ENCODE peak calls at places on chromosomes 4 and X, in six cellular contexts. A, O, C, T, U and W are unnamed samples.

GRCh38 chrX:41304178-41304577 is 29.8 kb upstream of the DDX3X start:
- DNase-seq in A (no peak), O (no peak), C (no peak), T (no peak), U (no peak), W (no peak)

GRCh38 chrX:39950035-39950688 is 147.6 kb downstream of the BCOR start:
- DNase-seq in A (no peak), O (no peak), C (peak), T (no peak), U (no peak), W (no peak)

GRCh38 chr4:111136438-111136837 is 513.6 kb upstream of the PITX2 start:
- DNase-seq in A (no peak), O (no peak), C (no peak), T (peak), U (no peak), W (no peak)

GRCh38 chr4:8694651-8695151 is 102.1 kb downstream of the CPZ start:
- DNase-seq in A (no peak), O (no peak), C (no peak), T (no peak), U (no peak), W (no peak)

GRCh38 chrX:20427173-20427770 is 160.6 kb upstream of the RPS6KA3 start:
- DNase-seq in A (no peak), O (no peak), C (no peak), T (no peak), U (no peak), W (no peak)

GRCh38 chrX:30615229-30615628 is 37.7 kb upstream of the TASL start:
- DNase-seq in A (no peak), O (no peak), C (no peak), T (no peak), U (no peak), W (no peak)

GRCh38 chrX:131067216-131067615 is 9.1 kb downstream of the ARHGAP36 start:
- DNase-seq in A (no peak), O (no peak), C (no peak), T (no peak), U (no peak), W (no peak)

GRCh38 chr4:2565533-2565932 is 29.1 kb downstream of the FAM193A start:
- DNase-seq in A (no peak), O (no peak), C (no peak), T (no peak), U (no peak), W (no peak)

GRCh38 chr4:2371765-2372487 is 46.5 kb downstream of the ZFYVE28 start:
- DNase-seq in A (no peak), O (no peak), C (no peak), T (no peak), U (no peak), W (no peak)

GRCh38 chrX:69102805-69103204 is 62.4 kb downstream of the PJA1 start:
- DNase-seq in A (no peak), O (no peak), C (no peak), T (no peak), U (no peak), W (no peak)

GRCh38 chrX:100625985-100626491 is 10.6 kb downstream of the TSPAN6 start:
- DNase-seq in A (peak), O (no peak), C (no peak), T (no peak), U (no peak), W (no peak)

GRCh38 chrX:24260827-24261550 is 52.9 kb downstream of the SUPT20HL2 start:
- DNase-seq in A (no peak), O (no peak), C (no peak), T (no peak), U (no peak), W (no peak)

GRCh38 chr4:139457318-139457717 is 3.4 kb downstream of the RAB33B start:
- DNase-seq in A (no peak), O (no peak), C (no peak), T (no peak), U (no peak), W (no peak)

GRCh38 chr4:95095352-95095974 is 337.7 kb downstream of the BMPR1B start:
- DNase-seq in A (no peak), O (no peak), C (no peak), T (peak), U (no peak), W (no peak)

GRCh38 chr4:10459305-10459704 is 2.1 kb upstream of the ZNF518B start:
- DNase-seq in A (no peak), O (no peak), C (no peak), T (no peak), U (no peak), W (no peak)

DNA sequence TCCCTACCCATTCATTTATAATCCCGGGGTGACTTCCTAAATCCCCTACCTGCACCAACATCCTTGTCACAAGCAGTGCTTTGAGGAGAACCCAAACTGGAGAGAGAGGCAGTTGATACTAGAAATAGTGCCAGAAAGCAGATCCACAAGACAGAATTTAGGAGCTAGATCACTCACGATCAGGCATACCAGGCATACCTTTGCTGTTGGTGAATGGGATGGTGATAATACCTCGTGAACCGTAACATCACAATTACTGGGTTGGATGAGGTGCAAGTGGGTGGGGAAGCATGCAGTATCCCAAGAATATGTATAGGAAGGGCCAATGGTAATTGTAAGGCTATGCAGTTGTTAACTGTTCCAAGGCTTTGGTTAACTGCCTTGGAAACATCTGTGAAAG is 129.3 kb downstream of the TMA16 start:
- DNase-seq in A (no peak), O (no peak), C (no peak), T (no peak), U (no peak), W (no peak)
- TF ChIP-seq TAF1 in A (no peak), O (no peak), C (no peak), T (no peak), U (no peak), W (no peak)

GRCh38 chr4:148215202-148215601 is 227.0 kb downstream of the NR3C2 start:
- DNase-seq in A (no peak), O (no peak), C (no peak), T (no peak), U (no peak), W (no peak)

GRCh38 chr4:148216321-148216720 is 225.9 kb downstream of the NR3C2 start:
- DNase-seq in A (no peak), O (no peak), C (no peak), T (no peak), U (no peak), W (no peak)

GRCh38 chr4:148211533-148211932 is 230.7 kb downstream of the NR3C2 start:
- DNase-seq in A (no peak), O (no peak), C (no peak), T (no peak), U (no peak), W (no peak)

GRCh38 chr4:148216866-148217814 is 225.1 kb downstream of the NR3C2 start:
- DNase-seq in A (peak), O (peak), C (no peak), T (no peak), U (no peak), W (no peak)

DNA sequence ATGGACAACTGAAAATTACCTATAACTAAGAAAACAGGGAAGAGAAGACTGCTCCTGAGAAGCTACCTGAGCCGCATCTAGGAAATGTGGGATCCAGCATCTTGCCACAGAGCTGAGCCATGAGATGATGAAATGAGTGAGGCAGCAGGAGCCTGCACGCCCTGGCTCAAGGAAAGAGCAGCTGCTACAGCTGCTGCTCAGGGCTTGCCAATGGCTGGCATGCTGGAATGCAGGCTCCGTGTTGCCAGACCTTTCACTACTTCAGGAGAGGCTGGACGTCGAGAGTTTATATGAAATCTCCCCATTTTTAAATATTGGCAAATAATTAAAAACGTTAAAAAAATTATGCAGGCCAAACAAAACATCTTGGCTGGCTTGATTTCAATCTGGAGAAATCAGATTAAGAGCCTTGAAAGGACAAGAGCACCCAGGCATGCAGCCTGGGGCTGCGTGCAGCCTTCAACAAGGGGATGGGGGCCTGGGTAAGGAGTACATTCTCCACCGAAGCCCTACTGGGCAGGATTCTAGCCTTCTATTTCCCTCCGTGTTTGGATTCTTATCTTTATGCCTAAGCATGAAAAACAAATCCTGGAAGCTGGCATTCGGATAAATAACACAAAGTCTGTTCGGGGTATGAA is 227.6 kb downstream of the NR3C2 start:
- DNase-seq in A (no peak), O (no peak), C (no peak), T (no peak), U (no peak), W (no peak)
- TF ChIP-seq POLR2AphosphoS5 in A (no peak), O (no peak), C (no peak), T (no peak), U (no peak), W (no peak)

GRCh38 chrX:2500091-2500680 is 590 bp downstream of the DHRSX start:
- DNase-seq in A (no peak), O (no peak), C (peak), T (peak), U (no peak), W (peak)
- TF ChIP-seq POLR2A in A (no peak), O (no peak), C (peak), T (no peak), U (no peak), W (no peak)

GRCh38 chr4:48706741-48707140 is 73.3 kb downstream of the FRYL start:
- DNase-seq in A (no peak), O (no peak), C (no peak), T (peak), U (no peak), W (no peak)
- TF ChIP-seq TAF1 in A (no peak), O (no peak), C (no peak), T (no peak), U (no peak), W (no peak)